ENCODE peak calls at places on chromosomes 16 and 17, in five cellular contexts. One of them, this sample, is unnamed.

GRCh38 chr16:74666010-74666421 is 661 bp downstream of the RFWD3 start:
- DNase-seq in OCI-LY7: no peak
- DNase-seq in PC-3: no peak
- DNase-seq in HCT116: no peak
- DNase-seq in SK-N-SH: no peak
- DNase-seq in this sample: no peak

GRCh38 chr17:78223765-78224164 is 7.7 kb upstream of the TMEM235 start:
- DNase-seq in PC-3: no peak
- DNase-seq in HCT116: no peak
- DNase-seq in SK-N-SH: no peak
- DNase-seq in OCI-LY7: no peak
- DNase-seq in this sample: no peak

GRCh38 chr17:17435323-17435722 is 41.5 kb upstream of the MED9 start:
- DNase-seq in PC-3: peak
- DNase-seq in SK-N-SH: no peak
- DNase-seq in OCI-LY7: no peak
- DNase-seq in HCT116: no peak
- DNase-seq in this sample: no peak

GRCh38 chr16:70701998-70702397 is 16.1 kb upstream of the MTSS2 start:
- DNase-seq in PC-3: no peak
- DNase-seq in HCT116: no peak
- DNase-seq in OCI-LY7: no peak
- DNase-seq in SK-N-SH: no peak
- DNase-seq in this sample: no peak

GRCh38 chr16:75071621-75072020 is 45.0 kb downstream of the LDHD start:
- DNase-seq in PC-3: no peak
- DNase-seq in HCT116: no peak
- DNase-seq in OCI-LY7: no peak
- DNase-seq in SK-N-SH: no peak
- DNase-seq in this sample: no peak

GRCh38 chr17:79046501-79047280 is 22.7 kb downstream of the C1QTNF1 start:
- DNase-seq in HCT116: no peak
- DNase-seq in PC-3: no peak
- DNase-seq in OCI-LY7: no peak
- DNase-seq in SK-N-SH: peak
- DNase-seq in this sample: no peak

GRCh38 chr17:29483503-29483902 is 83.3 kb downstream of the ABHD15 start:
- DNase-seq in HCT116: no peak
- DNase-seq in PC-3: no peak
- DNase-seq in OCI-LY7: no peak
- DNase-seq in SK-N-SH: no peak
- DNase-seq in this sample: no peak

GRCh38 chr17:34156741-34157589 is 98.1 kb upstream of the CCL2 start:
- DNase-seq in OCI-LY7: no peak
- DNase-seq in HCT116: no peak
- DNase-seq in PC-3: no peak
- DNase-seq in SK-N-SH: peak
- DNase-seq in this sample: no peak

GRCh38 chr17:72974605-72975232 is 117.8 kb downstream of the SLC39A11 start:
- DNase-seq in PC-3: peak
- DNase-seq in HCT116: no peak
- DNase-seq in OCI-LY7: no peak
- DNase-seq in SK-N-SH: no peak
- DNase-seq in this sample: no peak

GRCh38 chr17:82912571-82913089 is 72.8 kb upstream of the ZNF750 start:
- DNase-seq in HCT116: no peak
- DNase-seq in OCI-LY7: no peak
- DNase-seq in PC-3: no peak
- DNase-seq in SK-N-SH: no peak
- DNase-seq in this sample: no peak

GRCh38 chr17:55717898-55718735 is 4.5 kb downstream of the TMEM100 start:
- DNase-seq in SK-N-SH: peak
- DNase-seq in PC-3: peak
- DNase-seq in OCI-LY7: peak
- DNase-seq in HCT116: peak
- DNase-seq in this sample: peak

GRCh38 chr17:42310281-42311156 is 22.2 kb downstream of the STAT5A start:
- DNase-seq in OCI-LY7: no peak
- DNase-seq in PC-3: no peak
- DNase-seq in HCT116: no peak
- DNase-seq in SK-N-SH: no peak
- DNase-seq in this sample: no peak

GRCh38 chr16:61879306-61879705 is 156.9 kb downstream of the CDH8 start:
- DNase-seq in PC-3: no peak
- DNase-seq in HCT116: no peak
- DNase-seq in SK-N-SH: no peak
- DNase-seq in OCI-LY7: no peak
- DNase-seq in this sample: no peak

GRCh38 chr17:2691965-2692780 is 19.4 kb downstream of the CLUH start:
- DNase-seq in PC-3: no peak
- DNase-seq in OCI-LY7: no peak
- DNase-seq in HCT116: no peak
- DNase-seq in SK-N-SH: peak
- DNase-seq in this sample: no peak

GRCh38 chr16:69829338-69829737 is 67.2 kb downstream of the WWP2 start:
- DNase-seq in SK-N-SH: no peak
- DNase-seq in HCT116: no peak
- DNase-seq in OCI-LY7: no peak
- DNase-seq in PC-3: no peak
- DNase-seq in this sample: no peak

GRCh38 chr17:74119049-74119580 is 84.4 kb upstream of the RPL38 start:
- DNase-seq in OCI-LY7: no peak
- DNase-seq in PC-3: no peak
- DNase-seq in HCT116: no peak
- DNase-seq in SK-N-SH: no peak
- DNase-seq in this sample: no peak

GRCh38 chr17:5705876-5706420 is 121.6 kb upstream of the NLRP1 start:
- DNase-seq in HCT116: no peak
- DNase-seq in PC-3: no peak
- DNase-seq in SK-N-SH: no peak
- DNase-seq in OCI-LY7: no peak
- DNase-seq in this sample: no peak

GRCh38 chr16:51326131-51326856 is 175.2 kb upstream of the SALL1 start:
- DNase-seq in OCI-LY7: no peak
- DNase-seq in HCT116: no peak
- DNase-seq in PC-3: no peak
- DNase-seq in SK-N-SH: no peak
- DNase-seq in this sample: no peak

GRCh38 chr17:2213291-2213960 is 90.2 kb downstream of the SMG6 start:
- DNase-seq in SK-N-SH: no peak
- DNase-seq in PC-3: no peak
- DNase-seq in HCT116: no peak
- DNase-seq in OCI-LY7: no peak
- DNase-seq in this sample: no peak

GRCh38 chr17:55056530-55056929 is 88.0 kb downstream of the STXBP4 start:
- DNase-seq in PC-3: peak
- DNase-seq in OCI-LY7: no peak
- DNase-seq in HCT116: no peak
- DNase-seq in SK-N-SH: peak
- DNase-seq in this sample: no peak

GRCh38 chr17:30476726-30477082 is 504 bp upstream of the GOSR1 start:
- DNase-seq in PC-3: no peak
- DNase-seq in HCT116: no peak
- DNase-seq in OCI-LY7: peak
- DNase-seq in SK-N-SH: no peak
- DNase-seq in this sample: no peak

GRCh38 chr17:77320501-77321256 is 179.9 kb downstream of the SEC14L1 start:
- DNase-seq in HCT116: no peak
- DNase-seq in OCI-LY7: no peak
- DNase-seq in SK-N-SH: peak
- DNase-seq in PC-3: no peak
- DNase-seq in this sample: peak

GRCh38 chr16:84699147-84699711 is 571 bp upstream of the USP10 start:
- DNase-seq in HCT116: no peak
- DNase-seq in SK-N-SH: no peak
- DNase-seq in OCI-LY7: no peak
- DNase-seq in PC-3: peak
- DNase-seq in this sample: no peak

DNA sequence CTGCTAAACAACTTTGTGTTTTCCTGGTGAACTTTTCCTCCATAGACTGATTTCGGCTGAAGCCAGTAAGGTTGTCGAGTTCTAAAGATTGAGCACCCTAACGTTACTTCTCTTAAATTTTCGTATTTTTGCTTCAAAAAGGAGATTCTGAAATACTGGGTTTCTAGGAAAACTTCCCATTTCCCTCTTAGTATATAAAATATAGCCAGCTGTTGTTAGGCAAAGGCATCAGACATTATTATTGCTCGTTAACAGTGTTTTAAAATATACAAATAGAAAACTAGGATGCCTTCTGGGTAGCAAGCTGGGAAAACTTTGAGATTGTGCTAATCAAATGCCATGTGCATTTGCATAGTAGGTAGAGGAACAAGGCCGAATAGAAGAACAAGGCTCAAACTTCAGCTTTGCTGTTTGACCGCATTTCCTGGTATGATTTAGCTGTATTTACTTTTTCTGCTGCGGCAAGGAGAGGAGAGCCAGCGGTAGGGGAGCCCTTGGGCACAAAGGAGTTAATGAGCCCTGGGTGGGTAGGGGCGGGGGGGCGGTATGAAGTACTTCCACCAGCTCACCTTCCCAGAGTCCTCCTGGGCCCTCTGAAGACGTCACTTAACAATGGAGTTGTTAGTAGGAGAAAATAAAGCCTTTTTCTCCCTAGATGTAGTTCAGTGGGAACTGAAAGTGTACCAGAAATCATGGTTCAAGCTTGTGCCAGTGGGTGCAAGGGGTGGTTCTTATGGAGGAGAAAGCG is 151.9 kb downstream of the MSI2 start:
- DNase-seq in PC-3: peak
- DNase-seq in HCT116: no peak
- DNase-seq in OCI-LY7: peak
- DNase-seq in SK-N-SH: no peak
- DNase-seq in this sample: no peak
- TF ChIP-seq EZH2phosphoT487 in PC-3: no peak
- TF ChIP-seq EZH2phosphoT487 in HCT116: no peak
- TF ChIP-seq EZH2phosphoT487 in OCI-LY7: no peak
- TF ChIP-seq EZH2phosphoT487 in SK-N-SH: no peak
- TF ChIP-seq EZH2phosphoT487 in this sample: no peak

DNA sequence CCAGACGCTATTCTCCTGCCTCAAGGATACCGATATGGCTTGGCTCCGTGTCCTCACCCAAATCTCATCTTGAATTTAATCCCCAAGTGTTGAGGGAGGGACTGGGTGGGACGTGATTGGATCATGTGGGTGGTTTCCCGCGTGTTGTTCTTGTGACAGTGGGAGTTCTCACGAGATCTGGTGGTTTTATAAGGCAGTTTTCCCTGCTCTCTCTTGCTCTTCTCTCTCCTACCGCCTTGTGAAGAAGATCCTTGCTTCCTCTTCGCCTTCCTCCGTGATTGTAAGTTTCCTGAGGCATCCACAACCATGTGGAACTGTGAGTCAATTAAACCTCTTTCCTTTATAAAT is 43.9 kb upstream of the ZCCHC14 start:
- DNase-seq in SK-N-SH: no peak
- DNase-seq in OCI-LY7: no peak
- DNase-seq in HCT116: no peak
- DNase-seq in PC-3: no peak
- DNase-seq in this sample: no peak
- TF ChIP-seq EZH2phosphoT487 in SK-N-SH: no peak
- TF ChIP-seq EZH2phosphoT487 in OCI-LY7: no peak
- TF ChIP-seq EZH2phosphoT487 in HCT116: no peak
- TF ChIP-seq EZH2phosphoT487 in PC-3: no peak
- TF ChIP-seq EZH2phosphoT487 in this sample: no peak

GRCh38 chr16:11539635-11540034 is 47.1 kb downstream of the LITAF start:
- DNase-seq in PC-3: no peak
- DNase-seq in HCT116: no peak
- DNase-seq in SK-N-SH: no peak
- DNase-seq in OCI-LY7: no peak
- DNase-seq in this sample: peak
- TF ChIP-seq EZH2phosphoT487 in PC-3: no peak
- TF ChIP-seq EZH2phosphoT487 in HCT116: no peak
- TF ChIP-seq EZH2phosphoT487 in SK-N-SH: no peak
- TF ChIP-seq EZH2phosphoT487 in OCI-LY7: no peak
- TF ChIP-seq EZH2phosphoT487 in this sample: no peak

GRCh38 chr17:3735515-3735914 is 11.8 kb downstream of the HASPIN start:
- DNase-seq in OCI-LY7: no peak
- DNase-seq in HCT116: no peak
- DNase-seq in SK-N-SH: no peak
- DNase-seq in PC-3: no peak
- DNase-seq in this sample: no peak

GRCh38 chr17:3739422-3740124 is 15.9 kb downstream of the HASPIN start:
- DNase-seq in PC-3: no peak
- DNase-seq in HCT116: no peak
- DNase-seq in SK-N-SH: no peak
- DNase-seq in OCI-LY7: no peak
- DNase-seq in this sample: no peak

GRCh38 chr17:3744032-3744431 is 20.3 kb downstream of the HASPIN start:
- DNase-seq in SK-N-SH: no peak
- DNase-seq in HCT116: no peak
- DNase-seq in PC-3: peak
- DNase-seq in OCI-LY7: no peak
- DNase-seq in this sample: no peak

GRCh38 chr17:3740611-3741073 is 16.9 kb downstream of the HASPIN start:
- DNase-seq in HCT116: no peak
- DNase-seq in SK-N-SH: no peak
- DNase-seq in PC-3: no peak
- DNase-seq in OCI-LY7: no peak
- DNase-seq in this sample: no peak

GRCh38 chr17:3738562-3739295 is 15.0 kb downstream of the HASPIN start:
- DNase-seq in OCI-LY7: peak
- DNase-seq in PC-3: peak
- DNase-seq in HCT116: no peak
- DNase-seq in SK-N-SH: no peak
- DNase-seq in this sample: no peak
- TF ChIP-seq EZH2phosphoT487 in OCI-LY7: no peak
- TF ChIP-seq EZH2phosphoT487 in PC-3: no peak
- TF ChIP-seq EZH2phosphoT487 in HCT116: no peak
- TF ChIP-seq EZH2phosphoT487 in SK-N-SH: no peak
- TF ChIP-seq EZH2phosphoT487 in this sample: no peak

GRCh38 chr17:49670641-49671040 is 7.3 kb downstream of the SPOP start:
- DNase-seq in PC-3: no peak
- DNase-seq in SK-N-SH: no peak
- DNase-seq in HCT116: no peak
- DNase-seq in OCI-LY7: no peak
- DNase-seq in this sample: no peak
- TF ChIP-seq EZH2phosphoT487 in PC-3: no peak
- TF ChIP-seq EZH2phosphoT487 in SK-N-SH: no peak
- TF ChIP-seq EZH2phosphoT487 in HCT116: no peak
- TF ChIP-seq EZH2phosphoT487 in OCI-LY7: no peak
- TF ChIP-seq EZH2phosphoT487 in this sample: no peak

GRCh38 chr16:58464047-58464915 is 35.7 kb upstream of the NDRG4 start:
- DNase-seq in PC-3: peak
- DNase-seq in HCT116: no peak
- DNase-seq in OCI-LY7: no peak
- DNase-seq in SK-N-SH: peak
- DNase-seq in this sample: no peak
- TF ChIP-seq EZH2phosphoT487 in PC-3: no peak
- TF ChIP-seq EZH2phosphoT487 in HCT116: no peak
- TF ChIP-seq EZH2phosphoT487 in OCI-LY7: peak
- TF ChIP-seq EZH2phosphoT487 in SK-N-SH: peak
- TF ChIP-seq EZH2phosphoT487 in this sample: no peak

DNA sequence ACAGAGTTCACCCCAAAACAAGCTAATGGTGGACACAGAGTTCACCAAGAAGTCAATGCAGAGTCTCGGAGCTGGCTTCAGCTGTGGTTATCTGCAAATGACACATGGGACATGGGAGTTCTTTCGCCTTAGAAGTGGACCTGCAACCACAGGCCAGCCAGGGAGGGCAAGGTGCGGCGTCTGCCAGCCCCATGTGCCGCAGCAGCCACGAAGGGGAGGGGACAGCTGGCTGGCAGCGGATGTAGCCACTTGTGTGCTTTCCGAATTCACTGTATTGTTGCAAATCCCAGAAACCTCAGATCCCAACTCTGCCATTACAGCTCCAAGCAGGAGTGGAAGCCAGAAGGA is 24.8 kb downstream of the LMF1 start:
- DNase-seq in OCI-LY7: no peak
- DNase-seq in HCT116: no peak
- DNase-seq in SK-N-SH: no peak
- DNase-seq in PC-3: no peak
- DNase-seq in this sample: no peak
- TF ChIP-seq EZH2phosphoT487 in OCI-LY7: no peak
- TF ChIP-seq EZH2phosphoT487 in HCT116: no peak
- TF ChIP-seq EZH2phosphoT487 in SK-N-SH: no peak
- TF ChIP-seq EZH2phosphoT487 in PC-3: no peak
- TF ChIP-seq EZH2phosphoT487 in this sample: no peak